ENCODE peak calls at places on chromosomes 2 and 18, in four cellular contexts. T is psoas muscle, I is neural progenitor cell, P is caudate nucleus. A is an unnamed sample.
A peak's percentile ranks its signal among the peaks of the same experiment; 100 is the strongest.

GRCh38 chr2:175832886-175833285 is 169.2 kb downstream of the LNPK start:
- DNase-seq in T (no peak), P (no peak), I (no peak), A (no peak)

GRCh38 chr2:17851731-17852585 is 26.5 kb upstream of the KCNS3 start:
- DNase-seq in T (peak; percentile 44), P (peak; percentile 31), I (peak; percentile 85), A (peak; percentile 93)

GRCh38 chr2:20467789-20468548 is 21.1 kb downstream of the RHOB start:
- DNase-seq in I (no peak), P (no peak), T (no peak), A (no peak)

GRCh38 chr2:196220671-196221070 is 49.3 kb upstream of the STK17B start:
- DNase-seq in I (no peak), T (no peak), P (no peak), A (no peak)

GRCh38 chr18:79816981-79817606 is 19.4 kb downstream of the KCNG2 start:
- DNase-seq in T (no peak), I (no peak), P (no peak), A (no peak)

GRCh38 chr18:55275042-55275897 is 312.7 kb downstream of the TCF4 start:
- DNase-seq in P (no peak), I (no peak), T (peak; percentile 73), A (peak; percentile 60)

GRCh38 chr2:236915726-236916125 is 170.0 kb upstream of the COPS8 start:
- DNase-seq in P (no peak), I (no peak), T (no peak), A (no peak)

GRCh38 chr2:147165682-147166081 is 679.1 kb upstream of the ACVR2A start:
- DNase-seq in P (no peak), T (no peak), I (no peak), A (no peak)

GRCh38 chr18:29123706-29124530 is 947.0 kb upstream of the CDH2 start:
- DNase-seq in P (no peak), I (no peak), T (no peak), A (no peak)

GRCh38 chr2:159202568-159203071 is 83.9 kb downstream of the WDSUB1 start:
- DNase-seq in P (no peak), T (peak; percentile 44), I (no peak), A (no peak)

GRCh38 chr18:79396431-79397287 is 929 bp downstream of the NFATC1 start:
- DNase-seq in T (peak; percentile 66), P (no peak), I (peak; percentile 82), A (peak; percentile 52)

GRCh38 chr2:234621120-234621519 is 124.2 kb upstream of the ARL4C start:
- DNase-seq in T (no peak), I (no peak), P (no peak), A (no peak)

GRCh38 chr18:73283032-73283431 is 415.2 kb upstream of the NETO1 start:
- DNase-seq in I (no peak), P (no peak), T (no peak), A (no peak)

GRCh38 chr2:95158441-95158840 is 1.2 kb downstream of the ZNF514 start:
- DNase-seq in T (no peak), P (no peak), I (no peak), A (no peak)

GRCh38 chr2:60413819-60414178 is 139.7 kb downstream of the BCL11A start:
- DNase-seq in P (no peak), T (no peak), I (no peak), A (no peak)

GRCh38 chr2:149008381-149008780 is 30.1 kb upstream of the LYPD6B start:
- DNase-seq in T (no peak), P (no peak), I (no peak), A (no peak)

GRCh38 chr18:25669741-25670140 is 317.8 kb upstream of the ZNF521 start:
- DNase-seq in P (no peak), I (peak; percentile 19), T (no peak), A (no peak)

GRCh38 chr2:161243873-161244272 is 64.4 kb upstream of the PSMD14 start:
- DNase-seq in I (no peak), T (no peak), P (no peak), A (no peak)

GRCh38 chr2:161245237-161245505 is 63.1 kb upstream of the PSMD14 start:
- DNase-seq in P (no peak), I (no peak), T (no peak), A (no peak)

GRCh38 chr2:161246301-161246700 is 61.9 kb upstream of the PSMD14 start:
- DNase-seq in T (no peak), I (peak; percentile 41), P (no peak), A (peak; percentile 51)

GRCh38 chr2:161243312-161243711 is 64.9 kb upstream of the PSMD14 start:
- DNase-seq in P (no peak), T (no peak), I (peak; percentile 31), A (no peak)

DNA sequence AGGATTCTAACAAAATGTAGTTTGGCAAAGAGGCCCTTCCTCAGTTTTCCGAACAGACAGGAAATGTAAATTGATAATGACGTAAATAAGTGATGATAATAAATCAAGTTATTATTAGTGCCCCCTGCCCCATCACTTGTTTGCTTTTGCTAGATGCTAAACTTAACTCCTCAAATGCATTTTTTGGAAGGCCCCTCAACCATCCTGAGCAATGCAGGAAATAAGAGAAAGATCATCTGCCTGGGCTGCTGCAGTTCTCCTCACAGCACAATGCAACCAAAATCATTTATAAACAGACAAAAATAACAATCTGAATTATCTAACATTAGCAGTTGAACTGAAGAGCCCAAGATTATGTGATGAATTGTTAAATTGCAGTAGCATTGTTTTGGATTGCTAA is 62.6 kb upstream of the PSMD14 start:
- DNase-seq in I (no peak), P (no peak), T (no peak), A (no peak)
- H3K27ac ChIP-seq in I (no peak overlapping the region), P (no peak overlapping the region), T (no peak overlapping the region), A (no peak overlapping the region)

GRCh38 chr18:74463271-74463670 is 6.2 kb upstream of the DIPK1C start:
- DNase-seq in I (no peak), P (no peak), T (no peak), A (no peak)

GRCh38 chr18:74465775-74466174 is 8.7 kb upstream of the DIPK1C start:
- DNase-seq in P (no peak), I (no peak), T (no peak), A (no peak)

GRCh38 chr18:74472312-74472711 is 15.2 kb upstream of the DIPK1C start:
- DNase-seq in T (no peak), P (no peak), I (no peak), A (no peak)

GRCh38 chr18:74473976-74474375 is 16.9 kb upstream of the DIPK1C start:
- DNase-seq in T (no peak), P (no peak), I (no peak), A (no peak)

DNA sequence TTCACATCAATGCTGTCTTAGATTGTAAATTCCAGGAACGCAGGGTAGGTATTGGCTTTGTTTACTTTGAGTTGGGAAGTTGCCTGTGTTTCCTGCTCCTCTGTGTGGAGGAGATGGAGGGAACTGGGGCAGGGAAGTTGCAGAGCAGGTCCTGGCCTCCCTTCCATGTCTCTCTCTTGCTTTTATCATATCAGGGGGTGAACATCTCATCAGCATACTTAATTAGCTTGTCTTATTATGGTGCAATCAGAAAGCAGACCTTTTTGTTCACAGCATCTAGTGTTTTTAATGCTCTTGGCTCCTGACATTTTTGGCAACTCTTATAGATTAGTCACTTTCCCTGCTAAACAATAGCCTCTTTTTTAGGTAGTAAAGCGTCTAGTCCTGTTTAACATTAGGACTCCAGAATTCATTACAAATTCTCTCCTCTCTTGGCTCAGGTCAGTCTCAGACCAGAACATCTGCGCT is 11.5 kb upstream of the DIPK1C start:
- DNase-seq in P (no peak), T (no peak), I (no peak), A (no peak)
- H3K27ac ChIP-seq in P (peak overlapping the region; percentile 52), T (no peak overlapping the region), I (no peak overlapping the region), A (no peak overlapping the region)

DNA sequence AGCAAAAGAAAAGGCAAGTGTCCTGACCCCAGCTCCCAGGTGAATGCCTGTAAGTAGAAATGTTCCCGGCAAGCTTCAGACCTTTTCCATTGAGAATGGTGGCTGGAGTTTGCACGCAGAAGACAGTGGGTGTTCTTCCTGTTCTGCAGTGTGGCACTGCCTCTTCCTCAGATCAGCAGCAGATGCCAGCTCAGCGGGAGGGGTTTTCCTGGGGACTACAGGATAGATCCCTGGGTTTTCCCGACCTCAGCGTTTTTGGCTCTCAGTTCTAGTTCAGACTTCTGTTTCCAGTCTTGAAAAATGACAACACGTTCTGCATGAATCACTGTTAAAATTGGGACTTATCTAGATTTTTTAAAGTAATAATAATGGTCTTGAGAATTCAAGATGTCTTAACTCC is 39.2 kb downstream of the GRHL1 start:
- DNase-seq in T (peak; percentile 55), I (no peak), P (no peak), A (peak; percentile 90)
- H3K27ac ChIP-seq in T (no peak overlapping the region), I (no peak overlapping the region), P (no peak overlapping the region), A (peak overlapping the region; percentile 41)

DNA sequence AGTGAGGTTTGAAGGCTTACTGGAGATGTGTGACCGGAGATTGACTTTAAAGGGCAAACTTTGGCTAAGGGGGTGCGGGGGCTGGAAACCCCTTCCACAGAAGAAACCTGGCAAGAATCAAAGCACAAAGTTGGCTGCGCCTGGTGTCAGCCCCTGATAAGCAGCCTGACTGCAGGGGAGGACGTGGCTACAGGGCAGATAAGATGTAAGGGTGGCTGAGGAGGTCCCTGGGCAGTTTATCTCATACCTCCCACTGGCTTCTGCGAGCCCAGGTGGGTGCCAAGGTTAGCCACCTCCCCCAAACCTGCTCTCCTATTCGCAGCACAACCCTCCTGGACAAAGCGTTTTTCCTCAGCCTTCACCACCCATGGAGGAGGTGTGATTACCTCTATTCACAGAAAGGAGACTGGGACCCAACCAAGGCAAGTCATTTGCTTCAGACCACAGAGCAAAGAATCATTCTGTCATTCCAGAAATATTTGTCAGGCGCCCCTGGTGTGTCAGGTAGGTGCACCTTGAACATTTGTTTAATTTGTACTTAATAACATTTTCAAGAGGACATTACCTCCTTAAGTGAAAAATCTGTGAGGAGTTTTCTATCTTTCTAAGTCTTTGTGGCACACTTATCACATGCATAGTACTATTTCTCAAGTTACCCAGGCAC is 73.1 kb upstream of the IL1R1 start:
- DNase-seq in I (no peak), P (no peak), T (no peak), A (no peak)
- H3K27ac ChIP-seq in I (no peak overlapping the region), P (no peak overlapping the region), T (peak overlapping the region; percentile 95), A (no peak overlapping the region)

GRCh38 chr2:238173692-238174091 is 14.9 kb downstream of the ERFE start:
- DNase-seq in P (no peak), T (no peak), I (no peak), A (no peak)

GRCh38 chr2:238172439-238172838 is 13.7 kb downstream of the ERFE start:
- DNase-seq in T (no peak), I (no peak), P (no peak), A (no peak)

GRCh38 chr2:238170386-238171071 is 11.8 kb downstream of the ERFE start:
- DNase-seq in T (peak; percentile 30), I (no peak), P (no peak), A (no peak)

GRCh38 chr2:238169708-238170251 is 11.0 kb downstream of the ERFE start:
- DNase-seq in I (no peak), T (peak; percentile 44), P (no peak), A (no peak)

DNA sequence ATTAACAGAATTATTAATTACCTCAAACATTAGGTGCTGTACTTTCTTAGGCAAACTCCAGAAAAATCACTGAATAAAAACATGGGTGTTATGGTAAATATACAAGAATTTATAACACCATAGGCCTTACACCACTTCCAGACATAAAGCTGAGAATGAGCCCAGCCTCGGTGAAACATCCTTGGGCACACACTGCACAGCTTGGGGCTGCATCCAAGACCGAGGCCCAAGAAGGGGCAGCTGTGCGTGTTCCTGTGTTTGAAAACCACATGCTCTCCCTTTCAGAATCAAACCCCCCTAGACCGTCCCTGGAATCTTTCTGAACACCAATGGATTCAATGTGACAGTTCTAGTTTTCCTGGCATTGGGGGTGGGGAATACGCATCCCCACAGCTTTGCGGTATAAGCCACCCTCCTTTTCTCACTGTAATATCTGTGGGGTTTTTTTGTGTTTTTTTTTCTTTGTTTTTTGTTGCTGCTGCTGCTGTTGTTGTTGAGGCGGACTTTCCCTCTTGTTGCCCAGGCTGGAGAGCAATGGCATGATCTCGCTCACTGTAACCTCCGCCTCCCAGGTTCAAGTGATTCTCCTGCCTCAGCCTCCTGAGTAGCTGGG is 12.9 kb downstream of the ERFE start:
- DNase-seq in P (no peak), I (no peak), T (no peak), A (no peak)
- H3K27ac ChIP-seq in P (no peak overlapping the region), I (no peak overlapping the region), T (no peak overlapping the region), A (no peak overlapping the region)

A was measured in A673.